ENCODE peak calls at places on chromosomes 5 and 9, in seven cellular contexts. K is sigmoid colon; G is Caco-2; C is posterior cingulate gyrus; M is naive thymus-derived CD8-positive, alpha-beta T cell; N is NCI-H1092; S is T follicular helper cell. W is an unnamed sample.

GRCh38 chr9:133553978-133554713 is 19.6 kb downstream of the ADAMTSL2 start:
- DNase-seq in K (no peak), G (no peak), C (no peak), M (no peak), N (no peak), S (no peak), W (no peak)

GRCh38 chr5:142716963-142717362 is 31.1 kb upstream of the FGF1 start:
- DNase-seq in K (no peak), G (peak; percentile 60), C (peak; percentile 73), M (peak; percentile 13), N (no peak), S (no peak), W (peak; percentile 76)

GRCh38 chr9:99373912-99374311 is 151.8 kb downstream of the SEC61B start:
- DNase-seq in K (no peak), G (no peak), C (peak; percentile 71), M (no peak), N (no peak), S (no peak), W (peak; percentile 82)

GRCh38 chr9:16445141-16445920 is 425.1 kb downstream of the BNC2 start:
- DNase-seq in K (no peak), G (peak; percentile 1), C (no peak), M (no peak), N (peak; percentile 3), S (no peak), W (no peak)

GRCh38 chr5:126514159-126515141 is 80.6 kb downstream of the ALDH7A1 start:
- DNase-seq in K (no peak), G (no peak), C (no peak), M (no peak), N (no peak), S (no peak), W (no peak)

GRCh38 chr9:84357235-84357634 is 16.7 kb upstream of the SLC28A3 start:
- DNase-seq in K (no peak), G (no peak), C (no peak), M (no peak), N (no peak), S (no peak), W (no peak)

GRCh38 chr5:119032653-119033052 is 38.2 kb upstream of the DMXL1 start:
- DNase-seq in K (no peak), G (no peak), C (no peak), M (no peak), N (no peak), S (no peak), W (no peak)

GRCh38 chr5:82917584-82917983 is 159.6 kb downstream of the TMEM167A start:
- DNase-seq in K (no peak), G (no peak), C (no peak), M (no peak), N (no peak), S (no peak), W (no peak)

GRCh38 chr9:122498883-122499288 is 11.7 kb upstream of the OR1J2 start:
- DNase-seq in K (no peak), G (peak; percentile 61), C (no peak), M (peak; percentile 3), N (peak; percentile 6), S (no peak), W (no peak)

GRCh38 chr9:70255521-70255920 is 3.3 kb upstream of the SMC5 start:
- DNase-seq in K (no peak), G (no peak), C (no peak), M (no peak), N (no peak), S (no peak), W (no peak)

GRCh38 chr5:181053760-181054122 is 13.7 kb downstream of the BTNL9 start:
- DNase-seq in K (no peak), G (peak; percentile 36), C (no peak), M (no peak), N (no peak), S (no peak), W (no peak)

GRCh38 chr5:109865636-109866035 is 175.9 kb downstream of the MAN2A1 start:
- DNase-seq in K (no peak), G (no peak), C (no peak), M (no peak), N (no peak), S (no peak), W (no peak)

GRCh38 chr9:137491735-137492432 is 32.8 kb upstream of the NSMF start:
- DNase-seq in K (no peak), G (no peak), C (no peak), M (no peak), N (no peak), S (no peak), W (peak; percentile 25)

GRCh38 chr5:147849226-147849625 is 17.8 kb upstream of the SPINK1 start:
- DNase-seq in K (no peak), G (no peak), C (no peak), M (no peak), N (no peak), S (no peak), W (no peak)

GRCh38 chr5:65811004-65811403 is 89.0 kb downstream of the NLN start:
- DNase-seq in K (no peak), G (no peak), C (no peak), M (no peak), N (no peak), S (no peak), W (no peak)

GRCh38 chr9:135165756-135166519 is 78.5 kb downstream of the OLFM1 start:
- DNase-seq in K (no peak), G (no peak), C (peak; percentile 55), M (no peak), N (no peak), S (no peak), W (no peak)

GRCh38 chr9:121598167-121599000 is 53.0 kb upstream of the DAB2IP start:
- DNase-seq in K (peak; percentile 95), G (peak; percentile 52), C (no peak), M (no peak), N (no peak), S (no peak), W (no peak)

GRCh38 chr5:134141346-134142050 is 27.0 kb downstream of the TCF7 start:
- DNase-seq in K (peak; percentile 42), G (no peak), C (no peak), M (peak; percentile 27), N (no peak), S (no peak), W (no peak)

GRCh38 chr5:138276402-138277054 is 2.1 kb upstream of the GFRA3 start:
- DNase-seq in K (no peak), G (peak; percentile 37), C (no peak), M (no peak), N (peak; percentile 63), S (no peak), W (no peak)

GRCh38 chr9:124450241-124450924 is at the start of gene ADGRD2:
- DNase-seq in K (no peak), G (no peak), C (no peak), M (peak; percentile 9), N (peak; percentile 60), S (no peak), W (no peak)

GRCh38 chr5:116159006-116159405 is 74.2 kb downstream of the COMMD10 start:
- DNase-seq in K (no peak), G (no peak), C (no peak), M (no peak), N (no peak), S (no peak), W (no peak)

GRCh38 chr5:5882706-5883105 is 460.2 kb downstream of the ICE1 start:
- DNase-seq in K (no peak), G (no peak), C (peak; percentile 15), M (no peak), N (no peak), S (no peak), W (no peak)

GRCh38 chr5:158163836-158164572 is 305.1 kb upstream of the CLINT1 start:
- DNase-seq in K (no peak), G (no peak), C (no peak), M (no peak), N (no peak), S (no peak), W (no peak)

GRCh38 chr5:161513952-161514351 is 32.6 kb downstream of the GABRB2 start:
- DNase-seq in K (no peak), G (no peak), C (peak; percentile 30), M (no peak), N (no peak), S (no peak), W (peak; percentile 39)

GRCh38 chr9:70901013-70901412 is 220.4 kb downstream of the TRPM3 start:
- DNase-seq in K (no peak), G (no peak), C (no peak), M (no peak), N (no peak), S (no peak), W (no peak)